ENCODE peak calls at places on chromosome 2, in nine cellular contexts. One of them, this sample, is unnamed.

GRCh38 chr2:18514838-18515461 is 45.5 kb downstream of the RDH14 start:
- DNase-seq in Peyer's patch: no peak
- DNase-seq in uterus: no peak
- DNase-seq in HepG2: no peak
- DNase-seq in tibial nerve: no peak
- DNase-seq in breast epithelium: no peak
- DNase-seq in upper lobe of left lung: no peak
- DNase-seq in IMR-90: no peak
- DNase-seq in ovary: no peak
- DNase-seq in this sample: no peak

GRCh38 chr2:74625658-74626425 is 22.3 kb downstream of the M1AP start:
- DNase-seq in Peyer's patch: no peak
- DNase-seq in uterus: no peak
- DNase-seq in HepG2: no peak
- DNase-seq in tibial nerve: no peak
- DNase-seq in breast epithelium: no peak
- DNase-seq in upper lobe of left lung: no peak
- DNase-seq in IMR-90: peak
- DNase-seq in ovary: no peak
- DNase-seq in this sample: no peak

GRCh38 chr2:70095833-70096670 is 8.8 kb downstream of the PCBP1 start:
- DNase-seq in Peyer's patch: no peak
- DNase-seq in uterus: no peak
- DNase-seq in HepG2: no peak
- DNase-seq in tibial nerve: no peak
- DNase-seq in breast epithelium: peak
- DNase-seq in upper lobe of left lung: no peak
- DNase-seq in IMR-90: no peak
- DNase-seq in ovary: no peak
- DNase-seq in this sample: no peak

GRCh38 chr2:36541891-36542595 is 55.9 kb downstream of the FEZ2 start:
- DNase-seq in Peyer's patch: no peak
- DNase-seq in uterus: no peak
- DNase-seq in HepG2: no peak
- DNase-seq in tibial nerve: no peak
- DNase-seq in breast epithelium: no peak
- DNase-seq in upper lobe of left lung: no peak
- DNase-seq in IMR-90: no peak
- DNase-seq in ovary: no peak
- DNase-seq in this sample: no peak

GRCh38 chr2:164205347-164205746 is 415.9 kb downstream of the GRB14 start:
- DNase-seq in Peyer's patch: no peak
- DNase-seq in uterus: no peak
- DNase-seq in HepG2: no peak
- DNase-seq in tibial nerve: no peak
- DNase-seq in breast epithelium: no peak
- DNase-seq in upper lobe of left lung: no peak
- DNase-seq in IMR-90: peak
- DNase-seq in ovary: no peak
- DNase-seq in this sample: no peak

GRCh38 chr2:118774458-118775133 is 72.9 kb downstream of the EN1 start:
- DNase-seq in Peyer's patch: peak
- DNase-seq in uterus: peak
- DNase-seq in HepG2: no peak
- DNase-seq in tibial nerve: no peak
- DNase-seq in breast epithelium: no peak
- DNase-seq in upper lobe of left lung: peak
- DNase-seq in IMR-90: peak
- DNase-seq in ovary: peak
- DNase-seq in this sample: no peak

GRCh38 chr2:20150110-20150706 is 74.7 kb downstream of the SDC1 start:
- DNase-seq in Peyer's patch: no peak
- DNase-seq in uterus: no peak
- DNase-seq in HepG2: no peak
- DNase-seq in tibial nerve: no peak
- DNase-seq in breast epithelium: no peak
- DNase-seq in upper lobe of left lung: no peak
- DNase-seq in IMR-90: no peak
- DNase-seq in ovary: no peak
- DNase-seq in this sample: no peak

GRCh38 chr2:85605406-85606115 is 3.1 kb upstream of the TMEM150A start:
- DNase-seq in Peyer's patch: no peak
- DNase-seq in uterus: no peak
- DNase-seq in HepG2: peak
- DNase-seq in tibial nerve: no peak
- DNase-seq in breast epithelium: no peak
- DNase-seq in upper lobe of left lung: no peak
- DNase-seq in IMR-90: peak
- DNase-seq in ovary: no peak
- DNase-seq in this sample: no peak

GRCh38 chr2:227106845-227107759 is 56.9 kb downstream of the COL4A4 start:
- DNase-seq in Peyer's patch: no peak
- DNase-seq in uterus: no peak
- DNase-seq in HepG2: peak
- DNase-seq in tibial nerve: no peak
- DNase-seq in breast epithelium: no peak
- DNase-seq in upper lobe of left lung: no peak
- DNase-seq in IMR-90: peak
- DNase-seq in ovary: no peak
- DNase-seq in this sample: no peak

GRCh38 chr2:233810385-233810784 is 32.3 kb downstream of the MROH2A start:
- DNase-seq in Peyer's patch: peak
- DNase-seq in uterus: no peak
- DNase-seq in HepG2: no peak
- DNase-seq in tibial nerve: no peak
- DNase-seq in breast epithelium: no peak
- DNase-seq in upper lobe of left lung: no peak
- DNase-seq in IMR-90: no peak
- DNase-seq in ovary: no peak
- DNase-seq in this sample: no peak

GRCh38 chr2:235546436-235546835 is 52.6 kb downstream of the AGAP1 start:
- DNase-seq in Peyer's patch: peak
- DNase-seq in uterus: no peak
- DNase-seq in HepG2: no peak
- DNase-seq in tibial nerve: no peak
- DNase-seq in breast epithelium: no peak
- DNase-seq in upper lobe of left lung: no peak
- DNase-seq in IMR-90: no peak
- DNase-seq in ovary: no peak
- DNase-seq in this sample: no peak

GRCh38 chr2:200812122-200813022 is 662 bp downstream of the BZW1 start:
- DNase-seq in Peyer's patch: peak
- DNase-seq in uterus: peak
- DNase-seq in HepG2: peak
- DNase-seq in tibial nerve: peak
- DNase-seq in breast epithelium: peak
- DNase-seq in upper lobe of left lung: peak
- DNase-seq in IMR-90: peak
- DNase-seq in ovary: peak
- DNase-seq in this sample: peak

GRCh38 chr2:200810967-200811335 is 759 bp upstream of the BZW1 start:
- DNase-seq in Peyer's patch: no peak
- DNase-seq in uterus: no peak
- DNase-seq in HepG2: no peak
- DNase-seq in tibial nerve: peak
- DNase-seq in breast epithelium: no peak
- DNase-seq in upper lobe of left lung: no peak
- DNase-seq in IMR-90: peak
- DNase-seq in ovary: no peak
- DNase-seq in this sample: no peak

GRCh38 chr2:200809506-200810251 is 2.0 kb upstream of the BZW1 start:
- DNase-seq in Peyer's patch: no peak
- DNase-seq in uterus: no peak
- DNase-seq in HepG2: no peak
- DNase-seq in tibial nerve: no peak
- DNase-seq in breast epithelium: no peak
- DNase-seq in upper lobe of left lung: no peak
- DNase-seq in IMR-90: peak
- DNase-seq in ovary: no peak
- DNase-seq in this sample: no peak

GRCh38 chr2:200811336-200812121 is at the start of gene BZW1:
- DNase-seq in Peyer's patch: peak
- DNase-seq in uterus: peak
- DNase-seq in HepG2: peak
- DNase-seq in tibial nerve: peak
- DNase-seq in breast epithelium: peak
- DNase-seq in upper lobe of left lung: peak
- DNase-seq in IMR-90: peak
- DNase-seq in ovary: peak
- DNase-seq in this sample: peak

DNA sequence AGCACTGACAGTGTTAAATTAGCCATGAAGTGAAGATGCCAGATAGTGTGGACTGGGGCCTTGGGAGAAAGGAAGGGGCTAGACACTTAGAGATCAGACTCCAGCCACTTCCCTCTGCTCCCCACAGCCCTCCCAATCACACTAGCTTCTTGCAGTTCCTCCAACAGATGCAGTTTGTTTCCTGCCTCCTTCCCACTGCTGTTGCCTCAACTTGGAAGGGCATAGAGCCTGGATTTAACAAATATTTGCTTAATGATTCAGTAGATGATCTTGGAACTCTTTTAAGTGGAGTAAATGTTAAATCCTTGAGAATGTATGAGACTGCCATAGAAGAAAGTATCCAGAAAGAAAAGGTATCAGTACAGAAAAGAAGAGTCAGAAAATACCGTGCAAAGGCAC is 1.5 kb upstream of the BZW1 start:
- DNase-seq in Peyer's patch: no peak
- DNase-seq in uterus: no peak
- DNase-seq in HepG2: peak
- DNase-seq in tibial nerve: no peak
- DNase-seq in breast epithelium: no peak
- DNase-seq in upper lobe of left lung: no peak
- DNase-seq in IMR-90: peak
- DNase-seq in ovary: no peak
- DNase-seq in this sample: no peak
- TF ChIP-seq POLR2A in Peyer's patch: no peak
- TF ChIP-seq POLR2A in uterus: no peak
- TF ChIP-seq POLR2A in HepG2: no peak
- TF ChIP-seq POLR2A in tibial nerve: no peak
- TF ChIP-seq POLR2A in breast epithelium: no peak
- TF ChIP-seq POLR2A in upper lobe of left lung: no peak
- TF ChIP-seq POLR2A in IMR-90: no peak
- TF ChIP-seq POLR2A in ovary: no peak
- TF ChIP-seq POLR2A in this sample: no peak

GRCh38 chr2:128425731-128426620 is 107.3 kb upstream of the HS6ST1 start:
- DNase-seq in Peyer's patch: peak
- DNase-seq in uterus: peak
- DNase-seq in HepG2: no peak
- DNase-seq in tibial nerve: no peak
- DNase-seq in breast epithelium: no peak
- DNase-seq in upper lobe of left lung: no peak
- DNase-seq in IMR-90: peak
- DNase-seq in ovary: peak
- DNase-seq in this sample: no peak
- TF ChIP-seq POLR2A in Peyer's patch: no peak
- TF ChIP-seq POLR2A in uterus: no peak
- TF ChIP-seq POLR2A in HepG2: no peak
- TF ChIP-seq POLR2A in tibial nerve: no peak
- TF ChIP-seq POLR2A in breast epithelium: no peak
- TF ChIP-seq POLR2A in upper lobe of left lung: no peak
- TF ChIP-seq POLR2A in IMR-90: no peak
- TF ChIP-seq POLR2A in ovary: no peak
- TF ChIP-seq POLR2A in this sample: no peak

GRCh38 chr2:127526142-127526939 is at the start of gene IWS1:
- DNase-seq in Peyer's patch: peak
- DNase-seq in uterus: peak
- DNase-seq in HepG2: peak
- DNase-seq in tibial nerve: peak
- DNase-seq in breast epithelium: peak
- DNase-seq in upper lobe of left lung: peak
- DNase-seq in IMR-90: peak
- DNase-seq in ovary: peak
- DNase-seq in this sample: peak
- TF ChIP-seq POLR2A in Peyer's patch: no peak
- TF ChIP-seq POLR2A in uterus: peak
- TF ChIP-seq POLR2A in HepG2: peak
- TF ChIP-seq POLR2A in tibial nerve: peak
- TF ChIP-seq POLR2A in breast epithelium: peak
- TF ChIP-seq POLR2A in upper lobe of left lung: peak
- TF ChIP-seq POLR2A in IMR-90: peak
- TF ChIP-seq POLR2A in ovary: peak
- TF ChIP-seq POLR2A in this sample: no peak

GRCh38 chr2:96208144-96209010 is at the start of gene STARD7:
- DNase-seq in Peyer's patch: peak
- DNase-seq in uterus: peak
- DNase-seq in HepG2: peak
- DNase-seq in tibial nerve: peak
- DNase-seq in breast epithelium: peak
- DNase-seq in upper lobe of left lung: peak
- DNase-seq in IMR-90: peak
- DNase-seq in ovary: peak
- DNase-seq in this sample: peak
- TF ChIP-seq POLR2A in Peyer's patch: peak
- TF ChIP-seq POLR2A in uterus: peak
- TF ChIP-seq POLR2A in HepG2: peak
- TF ChIP-seq POLR2A in tibial nerve: peak
- TF ChIP-seq POLR2A in breast epithelium: peak
- TF ChIP-seq POLR2A in upper lobe of left lung: peak
- TF ChIP-seq POLR2A in IMR-90: peak
- TF ChIP-seq POLR2A in ovary: peak
- TF ChIP-seq POLR2A in this sample: peak

GRCh38 chr2:95019572-95019971 is 5.9 kb upstream of the MAL start:
- DNase-seq in Peyer's patch: no peak
- DNase-seq in uterus: no peak
- DNase-seq in HepG2: no peak
- DNase-seq in tibial nerve: no peak
- DNase-seq in breast epithelium: no peak
- DNase-seq in upper lobe of left lung: no peak
- DNase-seq in IMR-90: no peak
- DNase-seq in ovary: no peak
- DNase-seq in this sample: no peak
- TF ChIP-seq POLR2A in Peyer's patch: no peak
- TF ChIP-seq POLR2A in uterus: no peak
- TF ChIP-seq POLR2A in HepG2: no peak
- TF ChIP-seq POLR2A in tibial nerve: no peak
- TF ChIP-seq POLR2A in breast epithelium: no peak
- TF ChIP-seq POLR2A in upper lobe of left lung: no peak
- TF ChIP-seq POLR2A in IMR-90: no peak
- TF ChIP-seq POLR2A in ovary: no peak
- TF ChIP-seq POLR2A in this sample: no peak

DNA sequence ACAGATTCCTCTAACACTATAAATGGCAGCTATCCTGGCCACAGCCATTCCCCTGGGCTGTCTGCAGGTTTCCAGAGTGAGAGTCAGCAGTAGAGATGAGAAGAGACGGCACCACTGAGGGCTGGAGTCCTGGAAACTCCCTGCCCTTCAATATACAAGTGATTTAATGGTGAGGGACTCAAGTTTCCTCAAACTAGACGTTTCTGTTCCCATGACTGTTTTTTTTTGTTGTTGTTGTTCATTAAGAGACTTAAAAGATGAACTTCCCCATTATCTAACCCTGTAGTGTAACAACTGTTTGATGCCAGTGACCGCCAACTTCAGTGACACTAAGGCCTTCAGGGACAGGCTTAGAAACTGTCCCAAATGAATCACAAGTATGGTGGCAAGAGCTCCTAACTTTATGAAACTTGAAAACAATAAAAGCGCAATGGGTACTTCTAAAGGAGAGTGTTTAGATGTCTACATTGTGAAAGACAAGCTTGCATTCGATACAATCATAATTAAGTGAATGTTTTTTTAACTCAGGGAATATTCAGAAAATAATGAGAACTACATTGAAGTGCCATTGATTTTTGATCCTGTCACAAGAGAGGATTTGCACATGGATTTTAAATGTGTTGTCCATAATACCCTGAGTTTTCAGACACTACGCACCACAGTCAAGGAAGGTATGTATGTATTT is 34.0 kb downstream of the IL1R2 start:
- DNase-seq in Peyer's patch: no peak
- DNase-seq in uterus: no peak
- DNase-seq in HepG2: no peak
- DNase-seq in tibial nerve: no peak
- DNase-seq in breast epithelium: no peak
- DNase-seq in upper lobe of left lung: no peak
- DNase-seq in IMR-90: no peak
- DNase-seq in ovary: no peak
- DNase-seq in this sample: no peak
- TF ChIP-seq POLR2A in Peyer's patch: no peak
- TF ChIP-seq POLR2A in uterus: no peak
- TF ChIP-seq POLR2A in HepG2: no peak
- TF ChIP-seq POLR2A in tibial nerve: no peak
- TF ChIP-seq POLR2A in breast epithelium: no peak
- TF ChIP-seq POLR2A in upper lobe of left lung: peak
- TF ChIP-seq POLR2A in IMR-90: no peak
- TF ChIP-seq POLR2A in ovary: no peak
- TF ChIP-seq POLR2A in this sample: no peak